ENCODE peak calls at places on chromosomes 12 and 14, in nine cellular contexts. N is fibroblast of mammary gland; Y is mucosa of descending colon; R is CD8-positive, alpha-beta T cell; T is dorsolateral prefrontal cortex; S is astrocyte of the spinal cord; D is bronchial epithelial cell; W is lower lobe of right lung; V is A549. P is an unnamed sample.

GRCh38 chr12:33547084-33547483 is 107.5 kb upstream of the SYT10 start:
- DNase-seq in N (no peak), Y (no peak), D (no peak), S (no peak), V (no peak), T (no peak), R (no peak), W (no peak), P (no peak)

GRCh38 chr14:97298331-97298730 is 501.1 kb downstream of the VRK1 start:
- DNase-seq in W (no peak), S (no peak), Y (no peak), T (no peak), D (no peak), R (no peak), V (no peak), N (no peak), P (no peak)

GRCh38 chr12:44930972-44931600 is 55.0 kb upstream of the NELL2 start:
- DNase-seq in Y (no peak), W (no peak), S (peak; percentile 64), T (no peak), D (peak; percentile 68), R (no peak), N (peak; percentile 68), V (peak; percentile 37), P (peak; percentile 63)

GRCh38 chr12:29895966-29896365 is 112.2 kb upstream of the TMTC1 start:
- DNase-seq in D (no peak), R (no peak), N (no peak), Y (no peak), W (no peak), V (no peak), S (no peak), T (no peak), P (no peak)

GRCh38 chr12:108341854-108342847 is 3.0 kb upstream of the CMKLR1 start:
- DNase-seq in Y (no peak), W (no peak), R (no peak), S (no peak), V (no peak), D (no peak), N (no peak), T (no peak), P (no peak)

GRCh38 chr12:130948136-130948535 is 5.6 kb upstream of the ADGRD1 start:
- DNase-seq in D (peak; percentile 7), V (no peak), W (no peak), N (no peak), S (no peak), T (no peak), R (no peak), Y (no peak), P (no peak)

GRCh38 chr14:94588311-94588710 is 7.1 kb downstream of the SERPINA5 start:
- DNase-seq in R (no peak), V (no peak), N (no peak), W (no peak), D (no peak), S (no peak), Y (no peak), T (no peak), P (no peak)

GRCh38 chr14:89004195-89004594 is 179.7 kb downstream of the TTC8 start:
- DNase-seq in V (no peak), W (no peak), Y (no peak), D (peak; percentile 92), T (no peak), S (no peak), R (no peak), N (peak; percentile 79), P (peak; percentile 89)

GRCh38 chr14:100223332-100224171 is 15.4 kb upstream of the YY1 start:
- DNase-seq in D (peak; percentile 78), N (no peak), Y (no peak), S (no peak), T (no peak), V (no peak), W (no peak), R (no peak), P (peak; percentile 79)

GRCh38 chr14:96762650-96763049 is 34.5 kb upstream of the VRK1 start:
- DNase-seq in S (peak; percentile 47), V (peak; percentile 80), D (peak; percentile 86), W (no peak), Y (no peak), T (no peak), N (peak; percentile 62), R (no peak), P (peak; percentile 58)

GRCh38 chr12:132415456-132416120 is 74.4 kb upstream of the FBRSL1 start:
- DNase-seq in S (no peak), W (no peak), Y (no peak), R (no peak), T (no peak), D (no peak), V (no peak), N (no peak), P (no peak)

GRCh38 chr14:104432611-104433231 is 146.8 kb upstream of the C14orf180 start:
- DNase-seq in Y (no peak), N (no peak), W (peak; percentile 36), R (no peak), D (no peak), T (no peak), S (no peak), V (no peak), P (no peak)

GRCh38 chr12:13390381-13390856 is 193.9 kb downstream of the EMP1 start:
- DNase-seq in V (peak; percentile 76), N (peak; percentile 83), T (peak; percentile 90), R (no peak), S (peak; percentile 78), D (peak; percentile 91), W (peak; percentile 91), Y (peak; percentile 97), P (peak; percentile 7)

GRCh38 chr14:92263681-92264080 is 59.3 kb upstream of the SLC24A4 start:
- DNase-seq in V (no peak), N (no peak), Y (no peak), T (no peak), S (no peak), W (no peak), D (no peak), R (no peak), P (no peak)

GRCh38 chr14:68248481-68249255 is 429.1 kb downstream of the RAD51B start:
- DNase-seq in T (no peak), N (peak; percentile 87), S (peak; percentile 85), Y (peak; percentile 48), W (no peak), D (peak; percentile 58), R (no peak), V (peak; percentile 61), P (peak; percentile 83)

GRCh38 chr12:97967831-97968230 is 505.2 kb downstream of the RMST start:
- DNase-seq in D (no peak), Y (no peak), T (no peak), W (no peak), R (no peak), S (no peak), V (no peak), N (no peak), P (no peak)
- H3K4me3 ChIP-seq in D (no peak overlapping the region), Y (no peak overlapping the region), T (no peak overlapping the region), W (no peak overlapping the region), R (no peak overlapping the region), S (no peak overlapping the region), V (no peak overlapping the region), N (no peak overlapping the region), P (no peak overlapping the region)

GRCh38 chr14:55158412-55158811 is 29.4 kb downstream of the LGALS3 start:
- DNase-seq in S (no peak), V (no peak), N (no peak), D (no peak), T (no peak), R (no peak), Y (no peak), W (no peak), P (no peak)

GRCh38 chr14:55157080-55157479 is 28.0 kb downstream of the LGALS3 start:
- DNase-seq in N (no peak), D (no peak), S (no peak), W (no peak), V (no peak), R (no peak), Y (no peak), T (no peak), P (no peak)

DNA sequence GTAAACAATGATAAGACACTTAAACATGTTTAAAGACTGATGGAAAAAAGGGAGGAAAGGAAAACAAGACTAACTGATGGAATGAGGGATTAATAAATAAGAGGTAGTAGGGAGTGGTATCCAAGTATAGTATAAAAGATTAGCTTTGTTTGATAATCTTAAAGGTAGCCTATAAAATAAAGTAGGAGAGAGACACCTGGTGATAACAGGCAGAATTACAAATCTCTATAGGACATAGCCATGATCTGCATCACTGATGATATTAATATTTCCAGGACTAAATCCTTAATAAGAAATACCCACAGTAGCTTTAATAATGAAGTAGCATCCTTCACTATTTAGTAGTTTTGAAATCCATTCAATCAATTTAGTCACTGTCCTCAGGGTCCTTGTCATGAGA is 30.4 kb downstream of the DLGAP5 start:
- DNase-seq in S (peak; percentile 64), D (peak; percentile 44), R (no peak), V (peak; percentile 38), Y (no peak), N (peak; percentile 49), T (no peak), W (no peak), P (peak; percentile 57)
- TF ChIP-seq CTCF in S (peak; percentile 58), D (peak; percentile 17), R (peak; percentile 68), V (peak; percentile 73), Y (peak; percentile 16), N (peak; percentile 52), T (peak; percentile 65), W (peak; percentile 69), P (peak; percentile 50)

DNA sequence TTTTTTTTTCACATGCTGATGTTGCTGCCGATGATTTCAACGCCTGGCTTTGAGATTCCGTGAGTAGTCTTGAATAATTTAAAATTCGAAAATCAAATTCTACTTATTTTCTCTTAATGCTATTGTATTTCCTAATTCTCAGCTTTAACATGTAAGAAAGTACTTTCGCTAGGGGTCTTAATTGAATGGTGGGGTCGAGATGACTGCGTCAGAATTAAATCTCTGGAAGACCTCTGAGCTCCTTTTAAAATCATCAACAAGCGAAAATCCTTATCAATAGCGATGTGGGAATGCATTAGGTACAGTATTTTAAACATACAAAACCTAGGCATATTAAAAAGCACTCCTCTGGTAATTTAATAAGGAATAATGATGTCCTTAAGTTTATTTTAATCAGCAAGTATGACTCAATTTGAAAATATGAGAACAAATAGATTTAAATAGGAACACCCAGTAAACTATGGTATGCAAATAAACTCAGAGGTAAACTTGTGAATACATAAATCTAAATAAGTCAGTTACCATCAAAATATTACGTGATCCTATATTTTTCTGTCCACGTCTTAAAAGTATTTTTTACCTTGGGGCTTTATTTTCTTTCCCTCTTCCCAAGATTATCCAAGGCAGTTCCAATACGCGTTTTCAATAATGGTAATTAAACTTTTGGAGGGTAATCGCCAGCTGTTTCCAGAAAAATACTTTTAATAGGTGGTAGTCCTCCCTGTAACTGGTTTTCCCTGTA is 1.4 kb downstream of the FOXA1 start:
- DNase-seq in R (no peak), T (no peak), W (no peak), Y (no peak), V (no peak), S (no peak), N (no peak), D (peak; percentile 50), P (no peak)
- H3K4me3 ChIP-seq in R (no peak overlapping the region), T (no peak overlapping the region), W (peak overlapping the region; percentile 60), Y (peak overlapping the region; percentile 54), V (peak overlapping the region; percentile 92), S (peak overlapping the region; percentile 56), N (no peak overlapping the region), D (peak overlapping the region; percentile 49), P (peak overlapping the region; percentile 65)

DNA sequence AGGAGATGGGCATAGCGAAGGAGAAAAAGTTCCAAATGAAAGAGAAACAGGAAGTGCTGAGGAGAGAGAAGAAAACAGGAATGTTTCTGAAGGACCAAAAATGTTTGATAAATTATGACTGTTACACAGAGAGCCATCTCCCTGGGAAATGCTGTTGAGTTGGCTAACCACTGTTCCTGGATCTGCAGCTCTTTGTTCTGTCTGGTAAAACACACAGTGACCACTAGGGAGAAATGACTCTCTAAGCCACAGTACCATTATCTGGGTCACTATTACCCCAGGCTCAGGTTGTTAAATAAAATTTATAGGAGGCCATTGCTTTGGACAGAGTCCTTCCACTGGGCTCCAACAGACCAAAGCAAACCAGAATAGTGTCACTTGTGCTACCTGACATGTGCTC is 219.3 kb downstream of the CRADD start:
- DNase-seq in N (peak; percentile 29), D (no peak), T (no peak), W (no peak), R (no peak), V (peak; percentile 16), Y (no peak), S (no peak), P (no peak)
- TF ChIP-seq CTCF in N (peak; percentile 24), D (no peak), T (no peak), W (no peak), R (no peak), V (no peak), Y (no peak), S (peak; percentile 26), P (peak; percentile 27)